ENCODE peak calls at places on chromosomes 16 and 17, in ten cellular contexts. One of them, this sample, is unnamed.

GRCh38 chr16:29811896-29812665 is at the start of gene PRRT2:
- DNase-seq in gastrocnemius medialis: peak
- DNase-seq in colonic mucosa: peak
- DNase-seq in H54: no peak
- DNase-seq in GOT3: no peak
- DNase-seq in Right ventricle myocardium superior: peak
- DNase-seq in HAP-1: peak
- DNase-seq in T-helper 2 cell: peak
- DNase-seq in heart left ventricle: peak
- DNase-seq in NCI-H1417: peak
- DNase-seq in this sample: no peak

GRCh38 chr16:73047536-73048291 is at the start of gene ZFHX3:
- DNase-seq in Right ventricle myocardium superior: peak
- DNase-seq in H54: no peak
- DNase-seq in HAP-1: peak
- DNase-seq in gastrocnemius medialis: peak
- DNase-seq in GOT3: no peak
- DNase-seq in heart left ventricle: peak
- DNase-seq in NCI-H1417: peak
- DNase-seq in colonic mucosa: peak
- DNase-seq in T-helper 2 cell: no peak
- DNase-seq in this sample: peak

GRCh38 chr17:63694229-63694973 is 5.5 kb downstream of the LIMD2 start:
- DNase-seq in heart left ventricle: no peak
- DNase-seq in NCI-H1417: no peak
- DNase-seq in GOT3: no peak
- DNase-seq in HAP-1: no peak
- DNase-seq in T-helper 2 cell: peak
- DNase-seq in H54: no peak
- DNase-seq in gastrocnemius medialis: no peak
- DNase-seq in Right ventricle myocardium superior: no peak
- DNase-seq in colonic mucosa: no peak
- DNase-seq in this sample: no peak

GRCh38 chr17:332558-333322 is 19.9 kb downstream of the RPH3AL start:
- DNase-seq in gastrocnemius medialis: peak
- DNase-seq in colonic mucosa: no peak
- DNase-seq in heart left ventricle: peak
- DNase-seq in T-helper 2 cell: no peak
- DNase-seq in HAP-1: no peak
- DNase-seq in NCI-H1417: no peak
- DNase-seq in Right ventricle myocardium superior: peak
- DNase-seq in H54: no peak
- DNase-seq in GOT3: no peak
- DNase-seq in this sample: no peak

GRCh38 chr16:76241735-76242134 is 35.5 kb upstream of the CNTNAP4 start:
- DNase-seq in GOT3: no peak
- DNase-seq in T-helper 2 cell: no peak
- DNase-seq in Right ventricle myocardium superior: no peak
- DNase-seq in H54: no peak
- DNase-seq in heart left ventricle: no peak
- DNase-seq in gastrocnemius medialis: no peak
- DNase-seq in HAP-1: no peak
- DNase-seq in NCI-H1417: no peak
- DNase-seq in colonic mucosa: no peak
- DNase-seq in this sample: no peak

GRCh38 chr16:72677662-72678447 is 370.1 kb downstream of the ZFHX3 start:
- DNase-seq in Right ventricle myocardium superior: no peak
- DNase-seq in colonic mucosa: peak
- DNase-seq in HAP-1: no peak
- DNase-seq in gastrocnemius medialis: no peak
- DNase-seq in T-helper 2 cell: no peak
- DNase-seq in heart left ventricle: no peak
- DNase-seq in GOT3: no peak
- DNase-seq in H54: no peak
- DNase-seq in NCI-H1417: no peak
- DNase-seq in this sample: peak

GRCh38 chr17:48555616-48556533 is 11.0 kb upstream of the HOXB2 start:
- DNase-seq in GOT3: no peak
- DNase-seq in NCI-H1417: peak
- DNase-seq in H54: no peak
- DNase-seq in heart left ventricle: no peak
- DNase-seq in colonic mucosa: no peak
- DNase-seq in gastrocnemius medialis: no peak
- DNase-seq in HAP-1: peak
- DNase-seq in Right ventricle myocardium superior: no peak
- DNase-seq in T-helper 2 cell: peak
- DNase-seq in this sample: no peak

GRCh38 chr16:3115561-3115960 is 3.2 kb downstream of the ZNF205 start:
- DNase-seq in H54: no peak
- DNase-seq in GOT3: no peak
- DNase-seq in HAP-1: no peak
- DNase-seq in Right ventricle myocardium superior: no peak
- DNase-seq in heart left ventricle: no peak
- DNase-seq in gastrocnemius medialis: no peak
- DNase-seq in colonic mucosa: no peak
- DNase-seq in T-helper 2 cell: no peak
- DNase-seq in NCI-H1417: no peak
- DNase-seq in this sample: no peak

GRCh38 chr17:1720856-1721386 is 3.6 kb upstream of the WDR81 start:
- DNase-seq in GOT3: no peak
- DNase-seq in T-helper 2 cell: peak
- DNase-seq in heart left ventricle: peak
- DNase-seq in Right ventricle myocardium superior: peak
- DNase-seq in NCI-H1417: peak
- DNase-seq in colonic mucosa: peak
- DNase-seq in HAP-1: peak
- DNase-seq in H54: no peak
- DNase-seq in gastrocnemius medialis: peak
- DNase-seq in this sample: peak

GRCh38 chr17:42913527-42913926 is 12.9 kb downstream of the G6PC1 start:
- DNase-seq in gastrocnemius medialis: no peak
- DNase-seq in colonic mucosa: no peak
- DNase-seq in T-helper 2 cell: no peak
- DNase-seq in NCI-H1417: no peak
- DNase-seq in H54: no peak
- DNase-seq in GOT3: no peak
- DNase-seq in heart left ventricle: no peak
- DNase-seq in Right ventricle myocardium superior: no peak
- DNase-seq in HAP-1: no peak
- DNase-seq in this sample: peak

GRCh38 chr17:682150-682549 is 32.5 kb downstream of the VPS53 start:
- DNase-seq in heart left ventricle: no peak
- DNase-seq in HAP-1: no peak
- DNase-seq in H54: no peak
- DNase-seq in GOT3: no peak
- DNase-seq in Right ventricle myocardium superior: no peak
- DNase-seq in colonic mucosa: no peak
- DNase-seq in gastrocnemius medialis: no peak
- DNase-seq in T-helper 2 cell: peak
- DNase-seq in NCI-H1417: no peak
- DNase-seq in this sample: no peak

GRCh38 chr17:63911657-63912100 is 621 bp upstream of the CSHL1 start:
- DNase-seq in GOT3: peak
- DNase-seq in Right ventricle myocardium superior: no peak
- DNase-seq in H54: peak
- DNase-seq in T-helper 2 cell: peak
- DNase-seq in colonic mucosa: peak
- DNase-seq in NCI-H1417: peak
- DNase-seq in HAP-1: no peak
- DNase-seq in gastrocnemius medialis: no peak
- DNase-seq in heart left ventricle: no peak
- DNase-seq in this sample: no peak

GRCh38 chr16:86928517-86929148 is 350.3 kb downstream of the FOXL1 start:
- DNase-seq in T-helper 2 cell: no peak
- DNase-seq in colonic mucosa: no peak
- DNase-seq in heart left ventricle: peak
- DNase-seq in NCI-H1417: no peak
- DNase-seq in HAP-1: no peak
- DNase-seq in GOT3: no peak
- DNase-seq in Right ventricle myocardium superior: no peak
- DNase-seq in gastrocnemius medialis: no peak
- DNase-seq in H54: no peak
- DNase-seq in this sample: no peak

GRCh38 chr17:58277107-58277506 is 3.6 kb downstream of the MPO start:
- DNase-seq in Right ventricle myocardium superior: no peak
- DNase-seq in NCI-H1417: no peak
- DNase-seq in gastrocnemius medialis: no peak
- DNase-seq in HAP-1: no peak
- DNase-seq in T-helper 2 cell: peak
- DNase-seq in GOT3: no peak
- DNase-seq in colonic mucosa: no peak
- DNase-seq in heart left ventricle: no peak
- DNase-seq in H54: no peak
- DNase-seq in this sample: no peak

GRCh38 chr16:48426244-48427135 is 41.3 kb upstream of the SIAH1 start:
- DNase-seq in GOT3: no peak
- DNase-seq in NCI-H1417: no peak
- DNase-seq in HAP-1: no peak
- DNase-seq in T-helper 2 cell: no peak
- DNase-seq in gastrocnemius medialis: no peak
- DNase-seq in colonic mucosa: no peak
- DNase-seq in H54: no peak
- DNase-seq in heart left ventricle: no peak
- DNase-seq in Right ventricle myocardium superior: no peak
- DNase-seq in this sample: no peak

GRCh38 chr17:77302682-77303081 is 161.9 kb downstream of the SEC14L1 start:
- DNase-seq in colonic mucosa: no peak
- DNase-seq in heart left ventricle: no peak
- DNase-seq in T-helper 2 cell: no peak
- DNase-seq in gastrocnemius medialis: no peak
- DNase-seq in GOT3: no peak
- DNase-seq in H54: no peak
- DNase-seq in HAP-1: no peak
- DNase-seq in NCI-H1417: no peak
- DNase-seq in Right ventricle myocardium superior: no peak
- DNase-seq in this sample: no peak

GRCh38 chr16:4309833-4310266 is 6.0 kb upstream of the GLIS2 start:
- DNase-seq in HAP-1: no peak
- DNase-seq in NCI-H1417: no peak
- DNase-seq in heart left ventricle: peak
- DNase-seq in T-helper 2 cell: peak
- DNase-seq in colonic mucosa: peak
- DNase-seq in gastrocnemius medialis: no peak
- DNase-seq in GOT3: peak
- DNase-seq in H54: peak
- DNase-seq in Right ventricle myocardium superior: peak
- DNase-seq in this sample: no peak